ENCODE peak calls at places on chromosomes 1 and 21, in seven cellular contexts. T, J, I, W, F, M and U are unnamed samples.

GRCh38 chr1:77370161-77370560 is 88.3 kb downstream of the AK5 start:
- DNase-seq in W (no peak), T (peak), F (no peak), I (peak), J (peak), M (no peak), U (no peak)

GRCh38 chr1:170698301-170698700 is 34.4 kb downstream of the PRRX1 start:
- DNase-seq in J (no peak), I (no peak), M (no peak), T (no peak), W (no peak), F (no peak), U (no peak)

GRCh38 chr1:66274634-66275033 is 259.3 kb upstream of the SGIP1 start:
- DNase-seq in M (no peak), T (no peak), W (no peak), J (peak), I (peak), F (no peak), U (no peak)

GRCh38 chr1:44170281-44170823 is 28.9 kb upstream of the KLF18 start:
- DNase-seq in W (no peak), I (peak), T (peak), F (no peak), M (no peak), J (peak), U (no peak)

GRCh38 chr21:39613029-39613934 is 542 bp downstream of the B3GALT5 start:
- DNase-seq in I (peak), J (no peak), M (no peak), F (no peak), T (peak), W (no peak), U (no peak)

GRCh38 chr21:41701749-41702148 is 65.1 kb downstream of the RIPK4 start:
- DNase-seq in W (no peak), J (peak), M (no peak), I (no peak), T (peak), F (no peak), U (no peak)

GRCh38 chr21:31624181-31624580 is 35.3 kb upstream of the SOD1 start:
- DNase-seq in M (no peak), T (no peak), J (no peak), I (no peak), F (no peak), W (no peak), U (no peak)

GRCh38 chr1:37765937-37766664 is 1.2 kb upstream of the EPHA10 start:
- DNase-seq in I (no peak), F (peak), M (no peak), J (no peak), W (no peak), T (no peak), U (no peak)

GRCh38 chr1:181104790-181105133 is 16.3 kb downstream of the IER5 start:
- DNase-seq in W (no peak), T (peak), F (peak), M (no peak), J (no peak), I (peak), U (peak)

GRCh38 chr1:30335997-30336390 is 387.4 kb downstream of the MATN1 start:
- DNase-seq in J (no peak), T (no peak), I (no peak), F (no peak), W (no peak), M (no peak), U (no peak)

GRCh38 chr1:91011726-91012125 is 10.1 kb downstream of the ZNF644 start:
- DNase-seq in M (no peak), T (no peak), F (no peak), J (peak), W (no peak), I (no peak), U (no peak)

GRCh38 chr1:57949168-57949567 is 525.3 kb upstream of the DAB1 start:
- DNase-seq in W (no peak), J (no peak), M (no peak), T (peak), F (no peak), I (no peak), U (no peak)

DNA sequence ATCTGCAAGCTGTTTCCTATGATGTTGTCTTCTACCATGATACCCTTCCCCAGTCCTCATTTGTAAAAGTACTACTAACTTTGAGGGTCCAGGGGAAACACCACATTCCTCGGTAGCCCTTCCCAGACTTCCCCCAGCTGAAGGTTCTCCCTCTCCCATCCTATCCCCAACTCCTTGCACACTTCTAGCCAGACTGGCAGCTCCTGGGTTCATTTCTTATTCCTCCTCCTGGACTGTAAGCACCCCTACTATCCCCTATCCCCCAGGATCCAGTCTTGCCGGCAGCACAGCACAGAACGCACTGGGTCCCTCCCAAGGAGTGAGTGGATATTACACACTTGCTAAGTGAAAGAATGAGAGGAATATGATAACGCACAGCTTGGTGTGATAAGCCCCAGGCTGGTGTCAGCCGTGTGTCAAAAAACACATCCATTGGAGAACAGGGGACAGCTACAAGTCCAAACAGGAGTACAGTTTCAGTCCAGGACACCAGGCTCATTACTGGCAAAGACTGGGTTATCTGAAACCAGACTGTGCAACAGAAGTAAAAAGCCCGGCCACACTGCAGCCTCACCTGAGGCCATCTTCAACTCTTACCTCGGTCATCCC is 100.2 kb downstream of the SSBP3 start:
- DNase-seq in T (peak), I (no peak), F (no peak), W (no peak), M (no peak), J (no peak), U (no peak)
- H2AK5ac ChIP-seq in T (no peak), I (no peak), F (no peak), W (peak), M (no peak), J (no peak), U (no peak)

DNA sequence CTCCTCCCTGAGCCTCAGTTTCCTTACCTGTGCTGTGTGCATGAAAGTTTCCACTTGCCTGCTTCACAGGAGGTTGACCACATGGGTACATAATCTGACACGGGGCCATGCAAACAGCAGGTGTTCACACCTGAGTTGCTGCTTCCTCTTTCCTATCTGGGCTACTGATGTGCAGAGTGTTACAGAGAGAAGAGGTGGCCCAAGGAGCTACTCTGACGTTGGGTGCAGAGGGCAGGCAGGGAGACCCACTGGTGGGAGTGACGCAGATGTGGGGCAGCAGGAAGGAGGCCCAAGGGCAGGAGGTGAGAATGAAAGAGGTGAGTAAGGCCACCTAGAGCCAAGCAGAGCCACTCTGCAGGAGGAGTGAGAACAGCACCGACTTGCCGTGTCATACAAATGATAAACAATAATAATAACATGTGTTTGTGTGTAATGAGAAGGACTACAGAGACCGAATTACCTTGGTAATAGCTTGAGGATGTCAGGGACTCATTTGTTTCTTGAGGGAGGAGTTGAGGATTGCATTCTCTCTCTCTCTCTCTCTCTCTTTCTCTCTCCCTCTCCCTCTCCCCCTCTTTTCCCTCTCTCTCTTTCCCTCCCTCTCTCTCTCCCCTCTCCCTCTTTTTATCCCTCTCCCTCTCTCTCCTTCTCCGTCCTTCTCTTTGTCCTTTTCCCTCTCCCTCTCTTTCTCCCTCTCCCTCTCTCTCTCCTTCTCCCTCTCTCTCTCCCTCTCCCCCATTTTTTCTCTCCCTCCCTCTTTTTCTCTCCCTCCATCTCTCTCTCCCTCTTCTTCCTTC is 87.4 kb upstream of the IGSF21 start:
- DNase-seq in W (no peak), T (peak), F (no peak), M (no peak), J (no peak), I (no peak), U (no peak)
- H2BK120ac ChIP-seq in W (no peak), T (no peak), F (no peak), M (no peak), J (no peak), I (no peak), U (no peak)

GRCh38 chr1:204127597-204128242 is 24.1 kb downstream of the ETNK2 start:
- DNase-seq in F (peak), W (no peak), T (peak), M (peak), J (peak), I (peak), U (peak)
- H2AK5ac ChIP-seq in F (no peak), W (no peak), T (no peak), M (no peak), J (peak), I (no peak), U (no peak)

GRCh38 chr21:44273046-44273445 is 11.3 kb upstream of the DNMT3L start:
- DNase-seq in J (no peak), T (no peak), W (no peak), I (no peak), M (no peak), F (no peak), U (no peak)
- H2BK120ac ChIP-seq in J (no peak), T (no peak), W (no peak), I (no peak), M (no peak), F (no peak), U (no peak)

GRCh38 chr1:17564458-17565393 is 25.2 kb downstream of the ARHGEF10L start:
- DNase-seq in M (no peak), W (no peak), T (no peak), F (no peak), I (no peak), J (no peak), U (no peak)
- H2AK5ac ChIP-seq in M (no peak), W (peak), T (no peak), F (no peak), I (no peak), J (no peak), U (no peak)

GRCh38 chr1:248343451-248343850 is 5.1 kb upstream of the OR14C36 start:
- DNase-seq in J (no peak), I (no peak), W (no peak), M (no peak), F (no peak), T (no peak), U (no peak)

DNA sequence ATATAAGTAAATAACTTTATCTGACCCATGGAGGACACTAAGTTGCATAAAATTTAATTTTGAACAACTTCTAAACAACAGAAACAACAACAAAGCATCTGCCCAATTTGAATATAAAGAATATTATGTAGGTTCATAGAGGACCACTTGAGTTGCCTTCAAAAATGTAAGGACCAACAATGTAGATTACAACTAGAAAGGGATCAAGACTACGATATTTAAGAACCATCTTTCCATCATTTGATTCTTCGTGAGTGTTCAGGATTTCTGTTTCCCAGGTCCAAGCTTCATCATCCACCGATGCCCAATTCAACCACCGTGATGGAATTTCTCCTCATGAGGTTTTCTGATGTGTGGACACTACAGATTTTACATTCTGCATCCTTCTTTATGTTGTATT is at the start of gene OR14C36:
- DNase-seq in J (no peak), F (no peak), I (no peak), M (no peak), W (no peak), T (no peak), U (no peak)
- H2BK120ac ChIP-seq in J (no peak), F (no peak), I (no peak), M (no peak), W (no peak), T (no peak), U (no peak)

GRCh38 chr1:110433213-110433612 is 17.7 kb upstream of the PROK1 start:
- DNase-seq in W (no peak), I (no peak), F (no peak), T (no peak), J (no peak), M (no peak), U (no peak)

GRCh38 chr1:110434946-110435345 is 16.0 kb upstream of the PROK1 start:
- DNase-seq in J (no peak), T (no peak), F (no peak), M (no peak), I (no peak), W (no peak), U (no peak)

GRCh38 chr1:110433803-110434202 is 17.1 kb upstream of the PROK1 start:
- DNase-seq in W (peak), M (peak), T (peak), I (peak), F (peak), J (peak), U (peak)

GRCh38 chr1:110438883-110439282 is 12.1 kb upstream of the PROK1 start:
- DNase-seq in F (no peak), W (no peak), M (no peak), I (peak), J (peak), T (no peak), U (no peak)

GRCh38 chr1:110436635-110437034 is 14.3 kb upstream of the PROK1 start:
- DNase-seq in T (peak), W (no peak), M (no peak), J (peak), F (peak), I (peak), U (no peak)
- H2AK5ac ChIP-seq in T (no peak), W (no peak), M (no peak), J (no peak), F (no peak), I (no peak), U (no peak)

DNA sequence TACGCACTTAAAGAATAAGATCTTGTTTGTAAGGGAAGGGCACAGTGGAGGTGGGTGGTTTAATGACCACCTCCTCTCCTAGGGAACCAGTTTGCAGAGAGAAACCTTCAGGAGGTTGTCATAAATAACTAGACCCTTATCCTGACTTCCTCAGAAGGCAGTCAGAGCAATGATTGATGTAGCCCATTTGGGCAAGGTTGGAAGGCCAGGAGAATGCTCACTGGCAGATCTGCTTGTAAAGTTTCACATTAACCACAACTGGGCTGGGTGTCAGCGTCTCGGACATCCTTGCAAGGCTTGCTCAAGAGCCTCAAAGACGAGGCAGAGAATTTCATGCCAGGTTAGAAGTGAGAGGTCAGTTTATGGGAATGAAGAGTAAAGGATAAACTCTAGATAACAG is 87.6 kb upstream of the TRABD2B start:
- DNase-seq in F (no peak), M (no peak), I (no peak), W (no peak), T (no peak), J (no peak), U (no peak)
- H2BK120ac ChIP-seq in F (no peak), M (no peak), I (no peak), W (no peak), T (no peak), J (no peak), U (no peak)

GRCh38 chr1:61273861-61274260 is 191.5 kb downstream of the NFIA start:
- DNase-seq in T (no peak), J (no peak), W (no peak), M (no peak), F (no peak), I (no peak), U (no peak)
- H2AK5ac ChIP-seq in T (no peak), J (no peak), W (no peak), M (no peak), F (no peak), I (no peak), U (no peak)